ENCODE peak calls at places on chromosomes 4 and X, in seven cellular contexts. F is left lung; P is heart right ventricle; K is suprapubic skin; Z is aorta; W is CD8-positive, alpha-beta T cell; B is upper lobe of left lung. L is an unnamed sample.

GRCh38 chrX:153438522-153438921 is 7.3 kb downstream of the TREX2 start:
- DNase-seq in F (no peak), P (no peak), K (no peak), Z (peak; percentile 15), W (no peak), B (no peak), L (no peak)

GRCh38 chr4:169484485-169484884 is 127.9 kb downstream of the NEK1 start:
- DNase-seq in F (no peak), P (no peak), K (no peak), Z (no peak), W (no peak), B (no peak), L (no peak)

GRCh38 chrX:78886550-78886949 is 58.6 kb upstream of the P2RY10 start:
- DNase-seq in F (no peak), P (no peak), K (no peak), Z (no peak), W (no peak), B (no peak), L (no peak)

GRCh38 chr4:7774301-7775019 is 165.2 kb downstream of the AFAP1 start:
- DNase-seq in F (no peak), P (no peak), K (peak; percentile 18), Z (peak; percentile 43), W (no peak), B (peak; percentile 60), L (no peak)

GRCh38 chr4:34220601-34221000 is 2023.7 kb downstream of the ARAP2 start:
- DNase-seq in F (no peak), P (no peak), K (no peak), Z (no peak), W (no peak), B (no peak), L (no peak)

GRCh38 chr4:147447820-147448219 is 33.1 kb upstream of the EDNRA start:
- DNase-seq in F (no peak), P (no peak), K (no peak), Z (no peak), W (no peak), B (no peak), L (no peak)

GRCh38 chr4:108433832-108434231 is 186.5 kb upstream of the RPL34 start:
- DNase-seq in F (no peak), P (no peak), K (no peak), Z (no peak), W (peak; percentile 44), B (no peak), L (no peak)

GRCh38 chr4:15714616-15715015 is 11.8 kb downstream of the BST1 start:
- DNase-seq in F (no peak), P (no peak), K (no peak), Z (no peak), W (no peak), B (no peak), L (no peak)

GRCh38 chr4:99201687-99202086 is 17.4 kb downstream of the ADH6 start:
- DNase-seq in F (no peak), P (no peak), K (no peak), Z (no peak), W (no peak), B (no peak), L (no peak)

GRCh38 chr4:131137196-131137595 is 2011.9 kb upstream of the PCDH10 start:
- DNase-seq in F (no peak), P (no peak), K (no peak), Z (no peak), W (no peak), B (no peak), L (no peak)

GRCh38 chrX:129976441-129976840 is 6.0 kb upstream of the BCORL1 start:
- DNase-seq in F (no peak), P (no peak), K (no peak), Z (no peak), W (no peak), B (no peak), L (no peak)

GRCh38 chr4:7382634-7383014 is 52.1 kb downstream of the PSAPL1 start:
- DNase-seq in F (peak; percentile 13), P (no peak), K (no peak), Z (peak; percentile 57), W (no peak), B (no peak), L (no peak)

GRCh38 chrX:137195991-137196390 is 162.2 kb upstream of the GPR101 start:
- DNase-seq in F (no peak), P (no peak), K (no peak), Z (no peak), W (no peak), B (no peak), L (no peak)

GRCh38 chr4:78768447-78769177 is 7.5 kb upstream of the BMP2K start:
- DNase-seq in F (no peak), P (no peak), K (no peak), Z (no peak), W (no peak), B (no peak), L (no peak)

GRCh38 chrX:68428431-68428830 is 4.9 kb downstream of the OPHN1 start:
- DNase-seq in F (no peak), P (no peak), K (no peak), Z (no peak), W (no peak), B (no peak), L (no peak)

GRCh38 chr4:182648766-182649165 is 268.4 kb downstream of the DCTD start:
- DNase-seq in F (no peak), P (no peak), K (no peak), Z (no peak), W (no peak), B (no peak), L (no peak)

GRCh38 chr4:182065255-182065654 is 177.9 kb upstream of the TENM3 start:
- DNase-seq in F (no peak), P (no peak), K (no peak), Z (no peak), W (no peak), B (peak; percentile 22), L (no peak)

GRCh38 chr4:100076753-100077152 is 113.5 kb downstream of the DDIT4L start:
- DNase-seq in F (no peak), P (no peak), K (no peak), Z (no peak), W (no peak), B (no peak), L (no peak)

GRCh38 chr4:139502312-139502946 is 48.5 kb downstream of the RAB33B start:
- DNase-seq in F (peak; percentile 35), P (no peak), K (no peak), Z (no peak), W (no peak), B (no peak), L (no peak)

GRCh38 chrX:72057844-72058243 is 73.9 kb downstream of the RTL5 start:
- DNase-seq in F (no peak), P (no peak), K (no peak), Z (no peak), W (no peak), B (no peak), L (no peak)

GRCh38 chr4:125666635-125667034 is 351.9 kb downstream of the FAT4 start:
- DNase-seq in F (no peak), P (no peak), K (no peak), Z (no peak), W (no peak), B (no peak), L (no peak)

GRCh38 chr4:109365944-109366343 is 63.5 kb upstream of the COL25A1 start:
- DNase-seq in F (no peak), P (no peak), K (no peak), Z (no peak), W (no peak), B (no peak), L (no peak)

GRCh38 chrX:20393944-20394343 is 127.2 kb upstream of the RPS6KA3 start:
- DNase-seq in F (no peak), P (no peak), K (no peak), Z (no peak), W (no peak), B (no peak), L (no peak)

GRCh38 chr4:157020882-157021281 is 49.3 kb upstream of the PDGFC start:
- DNase-seq in F (no peak), P (no peak), K (no peak), Z (no peak), W (no peak), B (no peak), L (no peak)

GRCh38 chrX:136525738-136526606 is 6.0 kb upstream of the VGLL1 start:
- DNase-seq in F (peak; percentile 59), P (peak; percentile 49), K (no peak), Z (peak; percentile 83), W (no peak), B (no peak), L (peak; percentile 84)

GRCh38 chrX:37871626-37872302 is 24.4 kb upstream of the DYNLT3 start:
- DNase-seq in F (no peak), P (no peak), K (no peak), Z (peak; percentile 67), W (no peak), B (no peak), L (no peak)

GRCh38 chrX:4831574-4831973 is 1118.1 kb upstream of the PRKX start:
- DNase-seq in F (no peak), P (no peak), K (no peak), Z (no peak), W (no peak), B (no peak), L (no peak)
- H3K4me1 ChIP-seq in F (no peaks in the 10 kb centered on the region), P (no peaks in the 10 kb centered on the region), K (no peaks in the 10 kb centered on the region), Z (no peaks in the 10 kb centered on the region), W (no peaks in the 10 kb centered on the region), B (no peaks in the 10 kb centered on the region), L (no peaks in the 10 kb centered on the region)

DNA sequence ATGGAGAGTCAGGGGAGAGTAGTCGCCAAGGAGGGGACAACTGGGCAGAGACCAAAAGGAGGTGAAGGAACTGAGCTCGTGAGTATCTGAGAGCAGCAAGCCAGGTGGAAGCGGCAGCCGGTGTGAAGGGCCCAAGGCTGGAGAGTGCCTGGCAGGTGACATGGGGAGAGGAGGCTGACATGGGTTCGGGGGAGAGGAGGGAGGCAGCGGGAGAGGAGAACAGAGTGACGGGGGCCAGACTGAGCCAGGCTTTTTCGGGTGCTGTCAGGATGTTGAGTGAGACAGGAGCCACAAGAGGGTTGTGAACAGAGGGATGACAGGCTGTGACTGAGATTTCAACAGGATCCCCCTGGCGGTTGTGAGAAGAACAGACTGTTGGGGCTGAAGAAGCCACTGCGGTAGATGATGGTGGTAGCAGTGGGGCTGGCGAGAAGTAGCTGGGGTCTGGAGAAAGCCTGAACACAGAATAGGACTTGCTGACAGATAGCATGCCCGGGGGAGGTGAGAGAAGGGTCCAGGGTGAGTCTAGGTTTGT is 5.7 kb downstream of the ELK1 start:
- DNase-seq in F (no peak), P (no peak), K (no peak), Z (no peak), W (no peak), B (no peak), L (no peak)
- H3K27ac ChIP-seq in F (no peak overlapping the region), P (no peak overlapping the region), K (no peak overlapping the region), Z (no peak overlapping the region), W (no peak overlapping the region), B (no peak overlapping the region), L (no peak overlapping the region)

GRCh38 chr4:146271466-146271865 is 57.1 kb downstream of the REELD1 start:
- DNase-seq in F (no peak), P (no peak), K (no peak), Z (no peak), W (no peak), B (no peak), L (no peak)
- H3K4me1 ChIP-seq in F (no peaks in the 10 kb centered on the region), P (peaks cover 16% of the 10 kb centered on the region), K (no peaks in the 10 kb centered on the region), Z (no peaks in the 10 kb centered on the region), W (no peaks in the 10 kb centered on the region), B (no peaks in the 10 kb centered on the region), L (no peaks in the 10 kb centered on the region)

DNA sequence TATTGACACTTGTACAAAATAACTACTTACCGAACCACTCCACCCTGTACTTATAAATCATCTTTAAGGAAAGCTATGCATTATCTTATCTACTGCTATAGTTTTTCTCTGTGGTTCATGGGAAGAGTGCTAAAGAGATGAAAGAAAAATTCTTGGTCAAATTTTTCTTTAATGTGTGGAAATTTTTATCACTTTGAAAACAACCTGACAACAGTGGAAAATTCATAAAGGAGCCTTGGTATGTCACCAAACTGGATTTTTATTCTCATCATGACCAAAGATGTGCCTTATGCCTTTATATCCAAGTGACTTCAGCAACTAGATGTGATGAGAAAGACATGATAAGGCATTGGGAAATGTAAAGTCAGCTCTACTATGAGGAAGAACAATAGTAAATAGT is 67.2 kb upstream of the SPP1 start:
- DNase-seq in F (no peak), P (no peak), K (no peak), Z (no peak), W (no peak), B (no peak), L (no peak)
- H3K27ac ChIP-seq in F (no peak overlapping the region), P (no peak overlapping the region), K (no peak overlapping the region), Z (no peak overlapping the region), W (no peak overlapping the region), B (no peak overlapping the region), L (no peak overlapping the region)